ENCODE peak calls at places on chromosome 11, in five cellular contexts. K is IMR-90, R is thoracic aorta, A is PC-3, O is uterus. X is an unnamed sample. For H3K4me1, the result is how much of the 10 kb centered on the place peaks cover.

GRCh38 chr11:113723706-113724246 is 17.7 kb upstream of the TMPRSS5 start:
- DNase-seq in R (no peak), A (no peak), K (no peak), O (no peak), X (no peak)

GRCh38 chr11:118170892-118171273 is 5.6 kb downstream of the SCN2B start:
- DNase-seq in O (no peak), A (no peak), R (no peak), K (no peak), X (no peak)

GRCh38 chr11:42098075-42098474 is 638.6 kb upstream of the LRRC4C start:
- DNase-seq in R (no peak), O (no peak), A (no peak), K (no peak), X (no peak)

GRCh38 chr11:3939211-3939610 is 83.7 kb downstream of the STIM1 start:
- DNase-seq in R (no peak), A (no peak), K (peak), O (no peak), X (no peak)

GRCh38 chr11:126544311-126545056 is 189.0 kb downstream of the ST3GAL4 start:
- DNase-seq in O (peak), R (no peak), K (peak), A (peak), X (no peak)

GRCh38 chr11:114159802-114160588 is 100.5 kb downstream of the ZBTB16 start:
- DNase-seq in K (peak), R (peak), A (peak), O (peak), X (peak)

GRCh38 chr11:73729594-73730206 is 31.2 kb downstream of the RAB6A start:
- DNase-seq in A (peak), R (no peak), K (no peak), O (no peak), X (no peak)

GRCh38 chr11:31764186-31764730 is 46.9 kb downstream of the PAX6 start:
- DNase-seq in O (no peak), A (no peak), K (no peak), R (no peak), X (no peak)

GRCh38 chr11:2722955-2723354 is 23.2 kb upstream of the KCNQ1OT1 start:
- DNase-seq in K (no peak), R (no peak), O (no peak), A (no peak), X (no peak)

GRCh38 chr11:19419813-19420212 is 179.1 kb upstream of the E2F8 start:
- DNase-seq in O (no peak), R (no peak), A (peak), K (peak), X (no peak)

GRCh38 chr11:110434952-110435779 is 5.4 kb downstream of the FDX1 start:
- DNase-seq in K (no peak), O (no peak), R (no peak), A (peak), X (no peak)

GRCh38 chr11:83773950-83774880 is 488.0 kb upstream of the CCDC90B start:
- DNase-seq in O (no peak), R (no peak), A (peak), K (peak), X (no peak)

GRCh38 chr11:116180806-116181600 is 591.8 kb downstream of the BUD13 start:
- DNase-seq in O (peak), A (no peak), K (no peak), R (no peak), X (no peak)

GRCh38 chr11:126158054-126158791 is 53.2 kb downstream of the RPUSD4 start:
- DNase-seq in R (no peak), O (no peak), A (no peak), K (no peak), X (no peak)

GRCh38 chr11:19076744-19077589 is 16.4 kb upstream of the MRGPRX2 start:
- DNase-seq in K (peak), A (peak), R (no peak), O (peak), X (peak)

GRCh38 chr11:80362578-80362977 is 921.7 kb upstream of the TENM4 start:
- DNase-seq in A (peak), K (no peak), R (no peak), O (no peak), X (no peak)

GRCh38 chr11:57474017-57474750 is 13.9 kb downstream of the RTN4RL2 start:
- DNase-seq in O (no peak), R (no peak), K (peak), A (no peak), X (peak)

GRCh38 chr11:130070109-130070828 is 575 bp downstream of the APLP2 start:
- DNase-seq in R (no peak), O (peak), A (peak), K (peak), X (peak)

GRCh38 chr11:8090756-8091155 is 9.7 kb downstream of the TUB start:
- DNase-seq in R (no peak), O (no peak), K (no peak), A (peak), X (no peak)

GRCh38 chr11:108122166-108122628 is 830 bp downstream of the ACAT1 start:
- DNase-seq in A (peak), K (no peak), R (no peak), O (no peak), X (no peak)

GRCh38 chr11:7668911-7669310 is 4.4 kb downstream of the CYB5R2 start:
- DNase-seq in R (no peak), O (no peak), K (no peak), A (peak), X (no peak)

GRCh38 chr11:130179396-130180306 is 20.1 kb downstream of the ST14 start:
- DNase-seq in R (no peak), O (no peak), A (no peak), K (no peak), X (no peak)

GRCh38 chr11:104060820-104061219 is 24.4 kb downstream of the DDI1 start:
- DNase-seq in A (no peak), O (no peak), R (no peak), K (no peak), X (no peak)

GRCh38 chr11:115925568-115925904 is 421.3 kb upstream of the CADM1 start:
- DNase-seq in A (no peak), K (no peak), R (no peak), O (no peak), X (no peak)

GRCh38 chr11:33931032-33931431 is 39.2 kb upstream of the LMO2 start:
- DNase-seq in O (no peak), R (no peak), A (no peak), K (no peak), X (no peak)

DNA sequence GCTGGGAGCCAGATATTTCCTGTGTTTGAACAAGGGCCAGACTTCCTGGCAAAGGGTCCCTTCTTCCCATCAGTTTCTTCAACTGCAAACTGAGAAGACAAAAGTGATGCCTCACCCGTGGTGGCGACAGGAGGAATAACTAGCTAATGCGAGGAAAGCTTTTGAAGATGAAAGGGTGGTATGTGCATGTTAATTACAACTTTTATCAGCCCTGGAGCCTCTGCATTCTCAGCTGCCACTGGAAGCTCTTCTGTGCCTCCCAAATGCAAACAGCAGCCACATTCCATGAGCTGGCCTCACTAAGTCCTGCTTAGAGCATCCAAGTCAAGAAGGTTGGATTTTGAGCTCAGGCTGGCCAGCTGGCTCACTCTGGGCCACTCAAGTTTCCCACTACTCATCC is 12.9 kb downstream of the CD44 start:
- DNase-seq in A (no peak), O (no peak), K (no peak), R (no peak), X (no peak)
- H3K4me3 ChIP-seq in A (no peak), O (no peak), K (no peak), R (no peak), X (no peak)

GRCh38 chr11:559020-559620 is 1.4 kb downstream of the LMNTD2 start:
- DNase-seq in O (no peak), K (no peak), R (no peak), A (no peak), X (no peak)

GRCh38 chr11:558503-558902 is 2.0 kb downstream of the LMNTD2 start:
- DNase-seq in O (no peak), R (no peak), K (no peak), A (no peak), X (no peak)

GRCh38 chr11:556857-557256 is 3.7 kb downstream of the LMNTD2 start:
- DNase-seq in O (no peak), K (no peak), R (no peak), A (no peak), X (no peak)

GRCh38 chr11:556175-556699 is 4.3 kb downstream of the LMNTD2 start:
- DNase-seq in R (no peak), A (no peak), K (no peak), O (no peak), X (no peak)

DNA sequence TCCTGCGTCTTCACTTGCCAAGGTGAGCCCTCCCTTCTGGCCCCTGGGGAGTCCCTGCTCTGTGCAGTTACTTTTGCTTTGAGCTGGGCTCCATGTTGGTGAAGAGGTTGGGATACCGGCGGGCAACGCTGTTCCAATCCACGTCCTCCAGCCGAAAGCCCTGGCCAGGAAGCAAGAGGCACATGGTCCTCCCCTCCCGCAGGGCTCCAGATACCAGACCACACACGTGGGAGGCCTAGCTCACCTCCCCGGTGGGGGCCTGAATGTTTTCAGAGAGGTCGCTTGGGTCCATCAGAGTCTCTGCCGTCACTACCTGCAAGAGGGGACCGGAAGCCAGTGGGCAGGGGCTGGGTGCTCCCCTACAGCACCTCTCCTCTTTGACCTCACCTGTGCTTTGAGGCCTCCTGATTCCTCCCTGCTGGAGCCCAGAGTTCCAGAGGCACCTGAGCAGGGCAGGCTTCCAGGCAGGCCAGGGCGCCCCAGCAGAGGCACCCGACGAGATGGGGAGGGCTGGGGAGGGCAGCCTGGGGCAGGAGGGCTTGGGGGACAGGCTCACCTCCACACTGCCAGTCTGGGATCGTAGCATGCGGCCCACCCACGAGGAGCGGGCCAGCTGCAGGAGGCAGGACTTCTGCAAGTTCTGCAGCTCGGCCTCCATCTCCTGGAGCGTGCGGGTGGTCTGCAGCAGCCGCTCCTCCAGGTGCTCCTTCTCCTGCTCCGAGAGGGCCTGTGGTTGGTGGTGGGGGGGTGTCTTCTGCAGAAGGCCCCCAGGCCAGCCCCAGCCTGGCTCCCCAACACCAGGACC is 3.0 kb downstream of the LMNTD2 start:
- DNase-seq in R (no peak), K (no peak), O (no peak), A (no peak), X (no peak)
- H3K27ac ChIP-seq in R (no peak), K (no peak), O (no peak), A (no peak), X (no peak)

GRCh38 chr11:128757886-128758612 is 64.2 kb downstream of the FLI1 start:
- DNase-seq in K (no peak), A (peak), R (no peak), O (no peak), X (no peak)
- H3K4me1 ChIP-seq in K (under half), A (under half), R (under half), O (under half), X (half or more)

GRCh38 chr11:10762913-10763421 is 11.9 kb downstream of the CTR9 start:
- DNase-seq in K (no peak), O (no peak), A (no peak), R (no peak), X (no peak)

GRCh38 chr11:10761085-10761698 is 10.1 kb downstream of the CTR9 start:
- DNase-seq in O (no peak), K (no peak), R (no peak), A (no peak), X (no peak)

GRCh38 chr11:10763766-10764165 is 12.7 kb downstream of the CTR9 start:
- DNase-seq in R (no peak), A (no peak), O (no peak), K (no peak), X (no peak)

GRCh38 chr11:10762185-10762584 is 11.1 kb downstream of the CTR9 start:
- DNase-seq in A (no peak), O (no peak), R (no peak), K (no peak), X (no peak)

DNA sequence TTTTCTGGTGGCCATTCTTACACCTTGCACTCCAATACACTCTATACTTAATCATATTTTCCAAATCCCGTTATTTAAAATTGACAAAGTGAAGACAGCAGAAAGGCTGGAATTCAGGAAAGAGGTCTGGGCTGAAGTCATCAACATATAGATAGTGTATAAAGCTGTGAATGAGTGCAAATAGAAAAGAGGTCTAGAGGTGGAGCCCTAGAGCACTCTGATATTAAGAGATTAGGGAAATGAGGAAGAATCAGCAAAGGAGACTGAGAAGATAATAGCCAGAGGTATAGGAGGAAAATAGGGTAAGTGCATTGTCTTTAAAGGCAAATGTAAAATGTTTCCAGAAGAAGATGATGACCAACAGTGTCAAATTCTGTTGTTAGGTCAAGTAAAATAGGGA is 7.9 kb downstream of the CTR9 start:
- DNase-seq in A (peak), O (no peak), K (no peak), R (no peak), X (no peak)
- H3K4me3 ChIP-seq in A (no peak), O (no peak), K (no peak), R (no peak), X (no peak)

GRCh38 chr11:63840356-63841060 is 1.6 kb downstream of the MARK2 start:
- DNase-seq in O (no peak), A (no peak), K (no peak), R (no peak), X (no peak)

GRCh38 chr11:63838682-63839507 is at the start of gene MARK2:
- DNase-seq in A (peak), K (peak), O (peak), R (peak), X (peak)

GRCh38 chr11:63843042-63843441 is 4.1 kb downstream of the MARK2 start:
- DNase-seq in A (no peak), K (peak), O (no peak), R (no peak), X (no peak)

GRCh38 chr11:63839508-63840355 is 822 bp downstream of the MARK2 start:
- DNase-seq in R (no peak), A (peak), K (no peak), O (peak), X (no peak)

DNA sequence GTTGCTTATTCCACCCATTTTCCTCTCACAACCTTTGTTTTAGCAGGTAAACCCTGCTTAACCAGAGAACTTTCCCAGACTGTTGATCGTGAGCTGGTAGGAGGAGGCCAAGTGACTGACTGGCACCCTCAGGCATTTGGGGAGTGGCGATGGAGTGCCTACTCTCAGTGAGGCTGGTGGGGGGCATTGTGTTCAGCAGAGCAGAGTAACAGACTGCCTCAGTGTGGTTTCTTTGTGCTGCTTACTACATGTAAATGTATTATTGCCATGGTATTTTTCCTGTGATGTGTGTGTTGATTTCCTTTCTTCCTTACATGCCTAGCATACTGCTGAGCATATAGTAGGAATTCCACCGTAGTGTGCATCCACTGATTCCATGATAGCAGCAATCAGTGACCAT is 2.6 kb downstream of the MARK2 start:
- DNase-seq in R (no peak), O (no peak), K (peak), A (peak), X (no peak)
- H3K27ac ChIP-seq in R (peak), O (peak), K (peak), A (peak), X (no peak)

GRCh38 chr11:95081010-95081409 is 8.6 kb upstream of the ENDOD1 start:
- DNase-seq in K (no peak), R (no peak), A (no peak), O (no peak), X (no peak)

GRCh38 chr11:95074806-95075563 is 8.3 kb downstream of the SRSF8 start:
- DNase-seq in A (peak), O (no peak), K (no peak), R (no peak), X (no peak)

GRCh38 chr11:95078526-95078925 is 11.1 kb upstream of the ENDOD1 start:
- DNase-seq in R (no peak), O (no peak), A (peak), K (peak), X (no peak)

GRCh38 chr11:95072948-95073347 is 6.2 kb downstream of the SRSF8 start:
- DNase-seq in K (no peak), O (no peak), A (peak), R (no peak), X (no peak)

DNA sequence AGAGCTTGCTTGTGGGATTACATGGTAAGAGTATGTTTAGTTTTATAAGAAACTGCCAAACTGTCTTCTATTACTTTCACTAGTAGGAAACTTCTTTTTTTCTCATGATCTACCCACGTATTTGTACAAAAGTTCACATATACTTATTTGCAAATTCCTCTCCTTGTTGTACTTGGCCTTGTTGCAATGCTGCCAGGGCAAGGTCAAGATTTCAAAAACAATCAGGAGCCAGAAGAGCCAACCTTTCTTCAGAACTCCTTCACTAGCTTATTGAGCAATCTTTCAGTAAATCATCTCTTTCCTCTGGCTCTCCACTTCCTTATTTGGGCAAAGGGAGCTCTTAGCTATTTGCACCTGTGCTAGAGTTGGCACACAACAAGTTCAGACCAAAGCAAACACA is 9.7 kb downstream of the SRSF8 start:
- DNase-seq in O (peak), K (peak), R (no peak), A (peak), X (no peak)
- H3K4me1 ChIP-seq in O (under half), K (under half), R (half or more), A (under half), X (under half)

GRCh38 chr11:122721964-122722266 is 66.4 kb downstream of the UBASH3B start:
- DNase-seq in K (peak), O (no peak), R (no peak), A (peak), X (no peak)
- H3K4me3 ChIP-seq in K (no peak), O (no peak), R (no peak), A (no peak), X (no peak)

DNA sequence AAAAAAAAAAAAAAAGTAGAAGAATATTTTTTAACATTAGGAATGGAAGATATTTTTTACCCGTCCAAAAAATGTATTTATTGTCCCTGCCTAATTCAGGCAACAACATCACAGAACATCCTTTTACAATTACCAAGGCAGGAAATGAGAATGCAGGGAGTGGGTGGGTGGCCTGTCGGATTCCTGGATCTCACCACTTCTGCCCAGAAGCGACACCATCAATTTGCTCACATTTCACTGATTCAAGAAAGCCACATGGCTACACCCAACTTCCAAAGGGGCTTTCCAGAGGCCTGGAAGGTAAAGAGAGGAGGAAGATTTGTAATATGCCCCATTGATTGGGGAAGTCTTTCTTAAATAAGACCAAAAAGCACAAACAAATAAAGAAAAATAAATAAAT is 93.8 kb upstream of the CLPB start:
- DNase-seq in R (no peak), A (no peak), K (no peak), O (no peak), X (no peak)
- H3K27ac ChIP-seq in R (no peak), A (no peak), K (no peak), O (no peak), X (no peak)